ENCODE peak calls at places on chromosomes 6 and 20, in eight cellular contexts. N is activated B cell treated with CpG ODN at 0.5 μM for 24 hours, Q is psoas muscle, P is A549, D is BJ, V is lower lobe of right lung, U is GM12865, G is D721Med. L is an unnamed sample.

GRCh38 chr6:52990342-52990741 is 4.7 kb downstream of the GSTA4 start:
- DNase-seq in N (no peak), Q (no peak), P (no peak), D (no peak), V (no peak), U (no peak), G (no peak), L (no peak)

GRCh38 chr6:37731888-37732287 is 34.2 kb upstream of the MDGA1 start:
- DNase-seq in N (peak), Q (no peak), P (peak), D (no peak), V (peak), U (peak), G (no peak), L (no peak)

GRCh38 chr20:59829415-59830106 is 103.9 kb downstream of the SYCP2 start:
- DNase-seq in N (no peak), Q (no peak), P (no peak), D (no peak), V (no peak), U (no peak), G (no peak), L (no peak)

GRCh38 chr20:45408646-45409213 is 641 bp downstream of the DBNDD2 start:
- DNase-seq in N (no peak), Q (no peak), P (no peak), D (no peak), V (no peak), U (peak), G (no peak), L (no peak)

GRCh38 chr6:104789770-104790190 is 69.9 kb downstream of the HACE1 start:
- DNase-seq in N (no peak), Q (no peak), P (peak), D (no peak), V (no peak), U (peak), G (no peak), L (no peak)

GRCh38 chr6:101847690-101848089 is 454.2 kb downstream of the GRIK2 start:
- DNase-seq in N (no peak), Q (no peak), P (no peak), D (no peak), V (no peak), U (no peak), G (no peak), L (no peak)

GRCh38 chr6:34235605-34236422 is 859 bp upstream of the HMGA1 start:
- DNase-seq in N (peak), Q (peak), P (peak), D (no peak), V (peak), U (peak), G (no peak), L (no peak)

GRCh38 chr20:62388839-62389600 is 2.1 kb downstream of the RPS21 start:
- DNase-seq in N (no peak), Q (no peak), P (no peak), D (no peak), V (no peak), U (no peak), G (no peak), L (no peak)

GRCh38 chr6:35096129-35096852 is 44.8 kb downstream of the TCP11 start:
- DNase-seq in N (no peak), Q (no peak), P (peak), D (peak), V (no peak), U (no peak), G (peak), L (no peak)

GRCh38 chr6:7053125-7053784 is 54.5 kb upstream of the RREB1 start:
- DNase-seq in N (no peak), Q (no peak), P (no peak), D (no peak), V (no peak), U (no peak), G (no peak), L (no peak)

GRCh38 chr6:139402935-139403386 is 28.5 kb upstream of the CITED2 start:
- DNase-seq in N (no peak), Q (no peak), P (no peak), D (peak), V (no peak), U (no peak), G (no peak), L (no peak)

DNA sequence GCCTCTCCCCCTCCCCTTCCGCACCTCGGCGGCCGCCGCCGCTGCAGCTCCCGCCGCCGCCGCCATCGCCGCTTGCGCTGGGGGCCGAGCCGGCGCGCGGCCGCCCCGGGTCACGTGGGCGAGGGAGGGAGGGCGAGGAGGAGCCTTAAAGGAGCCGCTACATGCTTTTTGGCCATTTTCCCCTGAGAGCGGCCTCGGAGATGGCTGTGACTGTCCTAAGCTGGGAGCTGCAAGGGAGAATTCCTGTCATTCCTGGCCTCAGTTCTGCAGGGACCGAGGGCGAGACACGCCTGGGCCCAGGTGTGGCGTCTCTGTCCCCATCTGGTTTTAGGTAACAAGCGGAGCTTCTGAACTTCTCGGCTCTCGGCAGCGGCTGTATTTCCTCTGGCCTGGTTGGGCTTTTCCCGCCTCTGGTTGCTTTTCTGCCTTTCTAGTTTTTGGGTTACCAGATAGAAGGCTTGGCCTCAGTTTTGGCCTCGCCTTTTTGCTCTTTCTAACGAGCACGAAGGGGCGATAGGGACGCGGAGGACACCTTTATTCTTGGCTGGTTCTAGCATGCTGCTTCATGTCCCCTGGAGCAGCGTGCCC is at the start of gene EHMT2:
- DNase-seq in N (peak), Q (peak), P (peak), D (no peak), V (peak), U (peak), G (peak), L (peak)
- TF ChIP-seq CTCF in N (no peak), Q (peak), P (no peak), D (no peak), V (no peak), U (no peak), G (no peak), L (peak)

GRCh38 chr6:151240036-151240685 is 394 bp downstream of the AKAP12 start:
- DNase-seq in N (peak), Q (peak), P (peak), D (no peak), V (peak), U (peak), G (peak), L (peak)
- TF ChIP-seq CTCF in N (no peak), Q (no peak), P (no peak), D (no peak), V (no peak), U (no peak), G (peak), L (no peak)

DNA sequence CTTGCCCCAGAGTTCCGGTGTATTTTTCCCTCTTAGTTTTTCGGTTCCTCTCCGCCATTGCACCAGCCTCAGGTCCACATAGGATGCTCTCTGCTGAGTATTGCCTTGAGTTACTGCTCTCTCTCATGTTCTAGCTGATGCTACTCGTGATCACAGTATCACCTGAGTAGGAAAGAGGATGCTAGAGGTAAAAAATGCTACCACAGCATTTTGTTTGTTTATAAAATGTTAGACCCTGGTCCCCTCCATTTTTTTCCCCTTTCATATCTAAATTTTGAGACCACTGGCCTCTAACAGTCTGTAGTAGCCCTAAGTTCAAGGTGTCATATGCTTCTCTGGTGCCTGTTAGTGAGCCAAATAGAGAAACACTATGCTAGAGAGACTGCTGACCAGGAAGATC is 175.5 kb downstream of the OR2B2 start:
- DNase-seq in N (no peak), Q (no peak), P (no peak), D (no peak), V (no peak), U (no peak), G (no peak), L (no peak)
- TF ChIP-seq CTCF in N (no peak), Q (no peak), P (no peak), D (no peak), V (no peak), U (no peak), G (no peak), L (no peak)

DNA sequence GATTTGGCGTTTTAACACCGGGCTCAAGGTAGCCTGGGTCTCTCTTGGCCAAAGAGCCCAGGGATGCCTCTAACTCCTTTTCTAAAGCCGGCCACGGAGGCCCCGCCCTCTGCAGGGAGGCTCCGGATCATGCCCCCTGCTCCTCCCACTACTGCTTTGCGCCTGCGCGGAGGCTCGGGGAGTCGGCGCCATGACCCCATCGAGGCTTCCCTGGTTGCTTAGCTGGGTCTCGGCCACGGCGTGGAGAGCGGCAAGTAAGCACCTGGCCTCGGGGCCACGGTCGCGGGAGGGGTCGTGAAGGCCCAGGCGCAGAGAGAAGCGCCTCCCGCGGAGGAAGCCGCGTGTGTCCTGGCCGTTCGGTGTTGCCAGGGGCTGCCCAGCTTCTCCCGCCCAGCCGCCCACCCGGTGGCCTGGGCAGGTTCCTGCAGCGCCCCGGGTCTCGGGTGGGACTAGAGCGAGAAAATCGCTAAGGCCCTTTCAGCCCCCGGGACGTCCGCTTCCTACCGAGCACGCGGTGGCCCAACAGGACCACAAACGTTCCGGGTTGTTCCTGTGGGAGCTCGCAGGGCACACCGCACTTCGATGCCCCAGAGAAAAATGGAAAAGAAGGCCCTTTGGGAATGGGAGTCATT is at the start of gene SDHAF4:
- DNase-seq in N (peak), Q (peak), P (peak), D (peak), V (peak), U (peak), G (peak), L (peak)
- TF ChIP-seq CTCF in N (no peak), Q (no peak), P (no peak), D (no peak), V (no peak), U (peak), G (no peak), L (no peak)